ENCODE peak calls at places on chromosome 17, in ten cellular contexts. E is pancreas; C is natural killer cell; F is omental fat pad; O is GM12878; J is stimulated activated memory B cell treated with anti-CD40 and anti-IgM and Interleukin-4, amounts not matched to agents 10 μg/mL and 1 μg/mL and 100 μg/mL, for 72 hours; W is gastroesophageal sphincter; V is activated naive CD8-positive, alpha-beta T cell treated with anti-CD3 and anti-CD28 coated beads, Interleukin-2, amount 10 ng/mL, durations not matched to agents 7 days and 5 days; B is IMR-90; A is left lobe of liver. X is an unnamed sample.

GRCh38 chr17:50221500-50222480 is 20.4 kb upstream of the COL1A1 start:
- ATAC-seq in E (no peak), C (no peak), F (peak; percentile 83), O (peak; percentile 81), J (peak; percentile 48), W (peak; percentile 86), V (peak; percentile 99), B (peak; percentile 52), A (peak; percentile 11), X (peak; percentile 35)

GRCh38 chr17:42018339-42018738 is 1.1 kb upstream of the DNAJC7 start:
- ATAC-seq in E (no peak), C (no peak), F (no peak), O (no peak), J (no peak), W (no peak), V (no peak), B (no peak), A (no peak), X (no peak)

GRCh38 chr17:21678451-21679081 is 13.8 kb upstream of the KCNJ18 start:
- ATAC-seq in E (no peak), C (no peak), F (no peak), O (no peak), J (no peak), W (no peak), V (no peak), B (no peak), A (no peak), X (peak; percentile 52)

GRCh38 chr17:3918372-3919122 is 2.3 kb upstream of the P2RX1 start:
- ATAC-seq in E (no peak), C (no peak), F (no peak), O (no peak), J (no peak), W (no peak), V (no peak), B (no peak), A (no peak), X (no peak)

GRCh38 chr17:17886253-17886652 is 49.5 kb upstream of the SREBF1 start:
- ATAC-seq in E (no peak), C (no peak), F (no peak), O (no peak), J (no peak), W (no peak), V (no peak), B (no peak), A (no peak), X (no peak)

GRCh38 chr17:77212833-77213777 is 72.3 kb downstream of the SEC14L1 start:
- ATAC-seq in E (no peak), C (no peak), F (no peak), O (peak; percentile 58), J (no peak), W (no peak), V (no peak), B (no peak), A (no peak), X (no peak)

GRCh38 chr17:50560931-50561750 is 626 bp downstream of the CACNA1G start:
- ATAC-seq in E (peak; percentile 14), C (peak; percentile 45), F (no peak), O (peak; percentile 20), J (no peak), W (no peak), V (no peak), B (no peak), A (no peak), X (no peak)

GRCh38 chr17:9138161-9138717 is 116.9 kb downstream of the NTN1 start:
- ATAC-seq in E (no peak), C (no peak), F (no peak), O (no peak), J (peak; percentile 62), W (no peak), V (no peak), B (no peak), A (no peak), X (no peak)

GRCh38 chr17:8875416-8875815 is 7.9 kb upstream of the PIK3R6 start:
- ATAC-seq in E (no peak), C (no peak), F (no peak), O (no peak), J (no peak), W (no peak), V (no peak), B (no peak), A (no peak), X (no peak)

GRCh38 chr17:80531400-80531799 is 13.2 kb upstream of the RPTOR start:
- ATAC-seq in E (no peak), C (no peak), F (no peak), O (no peak), J (no peak), W (no peak), V (no peak), B (no peak), A (no peak), X (peak; percentile 51)

GRCh38 chr17:1617620-1618174 is 10.9 kb downstream of the SLC43A2 start:
- ATAC-seq in E (no peak), C (no peak), F (peak; percentile 92), O (no peak), J (no peak), W (peak; percentile 48), V (no peak), B (peak; percentile 93), A (peak; percentile 62), X (peak; percentile 74)

GRCh38 chr17:45844695-45845375 is at the start of gene SPPL2C:
- ATAC-seq in E (no peak), C (no peak), F (no peak), O (no peak), J (peak; percentile 39), W (no peak), V (no peak), B (no peak), A (no peak), X (no peak)

GRCh38 chr17:62675260-62675659 is 47.8 kb downstream of the MRC2 start:
- ATAC-seq in E (no peak), C (no peak), F (no peak), O (no peak), J (no peak), W (peak; percentile 34), V (no peak), B (no peak), A (no peak), X (no peak)

GRCh38 chr17:37683454-37683984 is 40.3 kb upstream of the DDX52 start:
- ATAC-seq in E (no peak), C (no peak), F (no peak), O (no peak), J (no peak), W (no peak), V (no peak), B (no peak), A (peak; percentile 87), X (no peak)

GRCh38 chr17:81158688-81159590 is 6.4 kb upstream of the PVALEF start:
- ATAC-seq in E (no peak), C (no peak), F (no peak), O (no peak), J (no peak), W (no peak), V (no peak), B (no peak), A (no peak), X (no peak)

GRCh38 chr17:72494576-72494975 is 373.8 kb downstream of the SOX9 start:
- ATAC-seq in E (no peak), C (no peak), F (no peak), O (no peak), J (no peak), W (no peak), V (no peak), B (no peak), A (no peak), X (no peak)

GRCh38 chr17:40886090-40886489 is 1.0 kb upstream of the KRT20 start:
- ATAC-seq in E (no peak), C (no peak), F (no peak), O (no peak), J (no peak), W (no peak), V (no peak), B (peak; percentile 21), A (no peak), X (no peak)

GRCh38 chr17:73028311-73028755 is 64.2 kb downstream of the SLC39A11 start:
- ATAC-seq in E (peak; percentile 32), C (no peak), F (no peak), O (no peak), J (peak; percentile 58), W (no peak), V (no peak), B (peak; percentile 65), A (peak; percentile 75), X (peak; percentile 59)

GRCh38 chr17:5793157-5793556 is 208.8 kb upstream of the NLRP1 start:
- ATAC-seq in E (no peak), C (no peak), F (no peak), O (no peak), J (no peak), W (no peak), V (no peak), B (no peak), A (no peak), X (no peak)

GRCh38 chr17:58329035-58329807 is 626 bp upstream of the TSPOAP1 start:
- ATAC-seq in E (no peak), C (peak; percentile 67), F (no peak), O (peak; percentile 51), J (peak; percentile 63), W (no peak), V (peak; percentile 11), B (peak; percentile 38), A (peak; percentile 35), X (peak; percentile 23)

GRCh38 chr17:59420901-59421300 is 89.4 kb downstream of the YPEL2 start:
- ATAC-seq in E (peak; percentile 25), C (no peak), F (no peak), O (no peak), J (no peak), W (no peak), V (no peak), B (no peak), A (peak; percentile 51), X (no peak)

GRCh38 chr17:45628019-45628418 is 137.5 kb upstream of the PLEKHM1 start:
- ATAC-seq in E (no peak), C (no peak), F (no peak), O (no peak), J (no peak), W (no peak), V (no peak), B (no peak), A (no peak), X (no peak)

GRCh38 chr17:70577456-70577855 is 408.1 kb downstream of the KCNJ2 start:
- ATAC-seq in E (no peak), C (no peak), F (no peak), O (no peak), J (no peak), W (no peak), V (no peak), B (no peak), A (no peak), X (no peak)

GRCh38 chr17:65037157-65037556 is 19.4 kb downstream of the GNA13 start:
- ATAC-seq in E (no peak), C (no peak), F (no peak), O (no peak), J (no peak), W (no peak), V (no peak), B (no peak), A (no peak), X (no peak)

GRCh38 chr17:78935419-78936323 is 10.5 kb upstream of the TIMP2 start:
- ATAC-seq in E (no peak), C (no peak), F (peak; percentile 74), O (no peak), J (no peak), W (peak; percentile 62), V (no peak), B (peak; percentile 57), A (no peak), X (peak; percentile 69)

GRCh38 chr17:33284022-33284421 is 9.1 kb downstream of the ASIC2 start:
- ATAC-seq in E (peak; percentile 97), C (no peak), F (peak; percentile 78), O (no peak), J (no peak), W (peak; percentile 71), V (no peak), B (peak; percentile 88), A (no peak), X (peak; percentile 63)

GRCh38 chr17:60147553-60148241 is 2.1 kb upstream of the CA4 start:
- ATAC-seq in E (no peak), C (no peak), F (no peak), O (no peak), J (no peak), W (no peak), V (no peak), B (no peak), A (no peak), X (no peak)

GRCh38 chr17:17724307-17724921 is 43.2 kb downstream of the RAI1 start:
- ATAC-seq in E (no peak), C (no peak), F (peak; percentile 14), O (peak; percentile 76), J (peak; percentile 65), W (no peak), V (peak; percentile 20), B (peak; percentile 9), A (peak; percentile 47), X (peak; percentile 8)